ENCODE peak calls at places on chromosomes 2 and 18, in seven cellular contexts. W is heart left ventricle; E is foreskin fibroblast; L is choroid plexus epithelial cell; S is Peyer's patch; C is naive thymus-derived CD4-positive, alpha-beta T cell; G is upper lobe of right lung. T is an unnamed sample.

GRCh38 chr2:237677951-237678481 is 50.6 kb downstream of the LRRFIP1 start:
- DNase-seq in L (peak; percentile 96), C (no peak), G (peak; percentile 52), S (no peak), W (no peak), E (peak; percentile 67), T (no peak)

GRCh38 chr2:70767699-70768584 is at the start of gene ADD2:
- DNase-seq in C (peak; percentile 40), G (peak; percentile 60), E (no peak), L (no peak), S (no peak), W (no peak), T (no peak)

GRCh38 chr18:10822457-10822856 is 296.6 kb downstream of the NAPG start:
- DNase-seq in C (no peak), W (no peak), E (no peak), L (peak; percentile 66), S (no peak), G (no peak), T (no peak)

GRCh38 chr18:43542016-43542415 is 264.7 kb upstream of the SYT4 start:
- DNase-seq in G (no peak), W (no peak), E (no peak), C (no peak), S (no peak), L (no peak), T (no peak)

GRCh38 chr2:140808211-140808610 is 1322.6 kb downstream of the LRP1B start:
- DNase-seq in G (no peak), L (no peak), C (no peak), S (no peak), W (no peak), E (no peak), T (no peak)

GRCh38 chr18:33606621-33607020 is 28.6 kb downstream of the ASXL3 start:
- DNase-seq in E (no peak), G (no peak), W (no peak), C (no peak), S (no peak), L (no peak), T (no peak)

GRCh38 chr2:68742638-68743037 is 8.0 kb downstream of the ARHGAP25 start:
- DNase-seq in G (no peak), E (no peak), W (no peak), C (no peak), L (no peak), S (no peak), T (no peak)

GRCh38 chr2:28150994-28151393 is 241.7 kb upstream of the FOSL2 start:
- DNase-seq in E (no peak), W (no peak), L (no peak), S (no peak), C (no peak), G (no peak), T (no peak)

GRCh38 chr2:239043326-239043725 is 195.4 kb downstream of the TWIST2 start:
- DNase-seq in S (peak; percentile 9), G (no peak), E (no peak), W (peak; percentile 13), L (no peak), C (no peak), T (no peak)

GRCh38 chr2:83795777-83796176 is 663.3 kb downstream of the SUCLG1 start:
- DNase-seq in L (no peak), G (no peak), S (no peak), E (no peak), C (no peak), W (no peak), T (no peak)

GRCh38 chr2:68734688-68735525 is at the start of gene ARHGAP25:
- DNase-seq in S (no peak), C (peak; percentile 70), L (no peak), E (no peak), G (no peak), W (no peak), T (no peak)

GRCh38 chr2:141109633-141110032 is 1021.2 kb downstream of the LRP1B start:
- DNase-seq in C (no peak), S (no peak), W (no peak), G (no peak), L (peak; percentile 28), E (no peak), T (no peak)

GRCh38 chr2:190412971-190413370 is 4.8 kb downstream of the MFSD6 start:
- DNase-seq in C (no peak), W (no peak), G (no peak), L (no peak), E (no peak), S (no peak), T (no peak)

GRCh38 chr2:226903179-226903578 is 67.3 kb downstream of the RHBDD1 start:
- DNase-seq in S (no peak), L (peak; percentile 93), G (no peak), E (peak; percentile 87), W (no peak), C (no peak), T (peak; percentile 72)

GRCh38 chr2:23926289-23926749 is 604 bp downstream of the ATAD2B start:
- DNase-seq in L (no peak), E (no peak), S (no peak), W (peak; percentile 79), G (no peak), C (no peak), T (no peak)

GRCh38 chr2:7812231-7812995 is 869.4 kb upstream of the ID2 start:
- DNase-seq in L (peak; percentile 64), E (peak; percentile 56), C (no peak), W (no peak), S (no peak), G (no peak), T (no peak)

GRCh38 chr2:237026981-237027711 is 58.5 kb upstream of the COPS8 start:
- DNase-seq in E (peak; percentile 62), G (peak; percentile 82), S (peak; percentile 80), L (peak; percentile 88), C (peak; percentile 26), W (peak; percentile 82), T (peak; percentile 37)

GRCh38 chr18:3970929-3971328 is 484.2 kb downstream of the DLGAP1 start:
- DNase-seq in L (no peak), E (no peak), C (no peak), S (no peak), G (no peak), W (no peak), T (no peak)

GRCh38 chr2:26581991-26582842 is 58.9 kb downstream of the CIB4 start:
- DNase-seq in G (peak; percentile 40), W (no peak), C (no peak), E (no peak), L (no peak), S (no peak), T (no peak)

GRCh38 chr2:85797959-85798358 is 44.2 kb downstream of the ATOH8 start:
- DNase-seq in L (peak; percentile 76), E (peak; percentile 41), S (no peak), G (no peak), C (no peak), W (no peak), T (no peak)

GRCh38 chr2:79573895-79574674 is 61.2 kb downstream of the CTNNA2 start:
- DNase-seq in L (no peak), C (no peak), G (no peak), E (no peak), W (no peak), S (no peak), T (no peak)

GRCh38 chr2:44953686-44953976 is 12.1 kb downstream of the SIX3 start:
- DNase-seq in L (no peak), G (no peak), C (no peak), W (no peak), S (no peak), E (no peak), T (no peak)

GRCh38 chr2:44952143-44952805 is 10.8 kb downstream of the SIX3 start:
- DNase-seq in E (peak; percentile 50), L (peak; percentile 69), W (no peak), G (no peak), C (no peak), S (no peak), T (no peak)

GRCh38 chr2:44951714-44952113 is 10.2 kb downstream of the SIX3 start:
- DNase-seq in L (no peak), S (no peak), G (no peak), W (no peak), C (no peak), E (no peak), T (no peak)

GRCh38 chr2:44954306-44954901 is 12.9 kb downstream of the SIX3 start:
- DNase-seq in E (no peak), G (no peak), L (no peak), S (no peak), W (no peak), C (no peak), T (no peak)

GRCh38 chr2:44952806-44953685 is 11.5 kb downstream of the SIX3 start:
- DNase-seq in C (no peak), E (no peak), G (no peak), S (no peak), W (no peak), L (no peak), T (no peak)
- H3K4me3 ChIP-seq in C (no peak overlapping the region), E (peak overlapping the region; percentile 30), G (peak overlapping the region; percentile 23), S (no peak overlapping the region), W (peak overlapping the region; percentile 17), L (peak overlapping the region; percentile 46), T (peak overlapping the region; percentile 25)

GRCh38 chr2:223941579-223942277 is 3.4 kb downstream of the WDFY1 start:
- DNase-seq in S (no peak), W (no peak), L (peak; percentile 91), E (peak; percentile 57), C (peak; percentile 18), G (no peak), T (peak; percentile 36)
- H3K4me3 ChIP-seq in S (no peak overlapping the region), W (no peak overlapping the region), L (peak overlapping the region; percentile 4), E (no peak overlapping the region), C (no peak overlapping the region), G (no peak overlapping the region), T (no peak overlapping the region)

GRCh38 chr18:28198588-28198987 is 21.7 kb upstream of the CDH2 start:
- DNase-seq in C (no peak), G (no peak), S (no peak), L (no peak), W (no peak), E (no peak), T (no peak)

GRCh38 chr18:28208712-28209265 is 31.9 kb upstream of the CDH2 start:
- DNase-seq in W (no peak), G (no peak), E (no peak), L (no peak), S (no peak), C (no peak), T (no peak)

GRCh38 chr18:28208268-28208667 is 31.3 kb upstream of the CDH2 start:
- DNase-seq in G (no peak), S (no peak), C (no peak), W (no peak), L (no peak), E (no peak), T (no peak)

GRCh38 chr18:28201056-28201455 is 24.1 kb upstream of the CDH2 start:
- DNase-seq in S (no peak), W (no peak), G (no peak), C (no peak), E (no peak), L (no peak), T (no peak)

DNA sequence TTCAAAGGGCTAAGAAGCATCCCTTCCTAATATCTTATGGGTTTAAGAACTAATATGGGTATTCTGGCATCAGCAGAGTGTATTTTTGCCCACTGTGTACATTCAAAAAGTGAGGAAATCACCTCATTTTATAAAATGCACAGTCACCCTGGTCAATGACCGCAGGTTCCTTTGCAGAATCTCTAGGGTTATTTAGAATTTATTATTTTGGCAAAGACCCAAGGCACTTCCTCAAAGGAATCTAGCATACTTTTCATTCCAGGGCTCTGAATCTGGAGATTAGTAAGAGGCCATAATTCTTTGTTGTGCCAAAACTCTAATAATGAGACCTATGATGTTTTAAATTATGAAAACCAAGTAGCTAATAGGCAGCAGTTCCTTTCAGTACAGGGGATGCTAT is 27.2 kb upstream of the CDH2 start:
- DNase-seq in L (peak; percentile 92), G (no peak), E (peak; percentile 62), S (no peak), W (no peak), C (no peak), T (peak; percentile 57)
- H3K4me3 ChIP-seq in L (no peak overlapping the region), G (no peak overlapping the region), E (no peak overlapping the region), S (no peak overlapping the region), W (no peak overlapping the region), C (no peak overlapping the region), T (no peak overlapping the region)

GRCh38 chr2:218402911-218403411 is 3.3 kb downstream of the CTDSP1 start:
- DNase-seq in S (no peak), E (no peak), G (peak; percentile 66), W (peak; percentile 62), C (no peak), L (no peak), T (no peak)
- H3K4me3 ChIP-seq in S (no peak overlapping the region), E (no peak overlapping the region), G (no peak overlapping the region), W (no peak overlapping the region), C (no peak overlapping the region), L (no peak overlapping the region), T (no peak overlapping the region)

T was measured in skeletal muscle cell.